ENCODE peak calls at places on chromosomes 4 and X, in six cellular contexts. P is H9, G is IMR-90, J is neuronal stem cell, L is mesendoderm, N is H1. B is an unnamed sample.

GRCh38 chr4:123304151-123305021 is 92.2 kb upstream of the SPRY1 start:
- DNase-seq in N (peak), G (no peak), J (peak), L (peak), P (peak), B (no peak)

GRCh38 chrX:154436597-154437397 is at the start of gene GDI1:
- DNase-seq in P (peak), N (peak), G (peak), L (peak), J (no peak), B (peak)

GRCh38 chr4:48909697-48910096 is 3.1 kb upstream of the OCIAD2 start:
- DNase-seq in L (peak), P (peak), N (no peak), J (peak), G (peak), B (peak)

GRCh38 chr4:130080872-130081451 is 985.0 kb downstream of the C4orf33 start:
- DNase-seq in G (no peak), J (no peak), P (no peak), L (no peak), N (no peak), B (no peak)

GRCh38 chr4:94814237-94814636 is 56.5 kb downstream of the BMPR1B start:
- DNase-seq in L (no peak), N (no peak), G (peak), J (no peak), P (no peak), B (no peak)

GRCh38 chr4:107689912-107690587 is 30.0 kb downstream of the PAPSS1 start:
- DNase-seq in J (no peak), G (peak), N (no peak), L (no peak), P (no peak), B (peak)

GRCh38 chr4:85946821-85947220 is 413.0 kb downstream of the MAPK10 start:
- DNase-seq in J (no peak), L (no peak), G (no peak), N (no peak), P (no peak), B (no peak)

GRCh38 chrX:115494133-115494532 is 66.8 kb upstream of the PLS3 start:
- DNase-seq in N (no peak), L (no peak), J (no peak), P (no peak), G (peak), B (no peak)

GRCh38 chr4:99723555-99724450 is 66.2 kb upstream of the C4orf54 start:
- DNase-seq in N (no peak), L (peak), P (peak), G (peak), J (no peak), B (peak)

GRCh38 chr4:86054676-86055075 is 305.2 kb downstream of the MAPK10 start:
- DNase-seq in P (no peak), G (no peak), L (no peak), N (no peak), J (no peak), B (no peak)

GRCh38 chrX:40644175-40644574 is 3.2 kb downstream of the CXorf38 start:
- DNase-seq in N (no peak), L (no peak), J (no peak), G (peak), P (no peak), B (peak)

GRCh38 chr4:16608123-16608522 is 290.3 kb downstream of the LDB2 start:
- DNase-seq in P (no peak), J (no peak), L (peak), N (no peak), G (peak), B (no peak)

GRCh38 chr4:186807809-186808634 is 84.4 kb upstream of the FAT1 start:
- DNase-seq in L (no peak), N (no peak), P (no peak), J (no peak), G (no peak), B (no peak)

GRCh38 chr4:176653406-176654220 is 139.1 kb downstream of the VEGFC start:
- DNase-seq in P (no peak), G (peak), J (no peak), L (no peak), N (no peak), B (peak)

DNA sequence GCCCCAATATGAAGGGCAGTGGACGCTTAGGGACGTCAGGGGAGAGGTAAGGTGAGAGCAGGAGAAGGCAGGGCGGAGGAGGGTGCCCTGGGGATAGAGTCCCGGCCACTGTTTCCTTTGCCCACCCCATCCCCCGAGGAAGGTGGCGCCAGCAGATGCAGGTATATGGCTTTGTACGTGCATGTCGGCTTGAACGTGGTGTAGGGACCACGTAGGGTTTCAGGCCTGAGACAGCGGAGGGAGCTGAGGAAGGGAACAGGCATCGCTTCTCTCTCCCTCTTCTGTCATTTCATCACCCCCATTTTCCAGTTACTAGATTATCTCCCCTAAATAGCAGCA is 97.9 kb downstream of the PHKA2 start:
- DNase-seq in P (no peak), J (no peak), L (peak), N (no peak), G (no peak), B (no peak)
- H4K8ac ChIP-seq in P (no peak), J (no peak), L (no peak), N (no peak), G (peak), B (peak)

GRCh38 chrX:130108647-130109428 is 1.5 kb downstream of the ELF4 start:
- DNase-seq in G (no peak), P (no peak), L (peak), N (no peak), J (no peak), B (no peak)
- H3K18ac ChIP-seq in G (no peak), P (no peak), L (no peak), N (no peak), J (no peak), B (peak)

DNA sequence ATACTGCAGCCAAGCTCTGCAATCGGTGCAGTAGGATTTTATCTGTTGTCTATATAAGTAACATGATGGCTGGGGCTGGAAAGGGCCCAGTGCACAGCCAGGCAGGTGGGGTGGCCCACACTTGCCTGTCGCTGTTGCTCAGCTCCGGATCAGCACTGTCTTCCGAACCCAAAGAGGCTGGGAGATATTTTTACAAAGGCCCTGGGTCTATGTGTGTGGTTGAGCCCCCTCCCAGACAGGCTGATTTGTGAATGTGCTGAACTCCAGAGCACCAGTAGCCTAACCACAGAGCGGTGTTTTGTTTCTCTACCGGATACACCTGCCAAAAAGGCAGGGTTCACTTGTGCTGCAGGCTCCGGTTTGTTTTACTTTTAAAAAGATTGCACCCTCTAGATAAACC is 33.5 kb upstream of the CHRNA9 start:
- DNase-seq in G (no peak), J (no peak), P (no peak), N (no peak), L (no peak), B (no peak)
- H3K27ac ChIP-seq in G (no peak), J (no peak), P (no peak), N (no peak), L (no peak), B (no peak)

GRCh38 chr4:76434901-76435688 is at the start of gene SHROOM3:
- DNase-seq in G (no peak), L (peak), P (no peak), N (no peak), J (peak), B (peak)
- H4K8ac ChIP-seq in G (no peak), L (no peak), P (no peak), N (no peak), J (no peak), B (peak)

GRCh38 chr4:152045397-152045780 is 284.6 kb upstream of the GATB start:
- DNase-seq in L (no peak), N (no peak), P (no peak), J (no peak), G (no peak), B (no peak)
- H3K18ac ChIP-seq in L (no peak), N (peak), P (no peak), J (peak), G (no peak), B (no peak)

GRCh38 chr4:24984602-24985532 is 45.9 kb downstream of the LGI2 start:
- DNase-seq in N (no peak), L (no peak), J (no peak), P (no peak), G (no peak), B (no peak)

GRCh38 chr4:24978291-24979072 is 52.3 kb downstream of the LGI2 start:
- DNase-seq in P (peak), G (no peak), N (no peak), L (no peak), J (no peak), B (no peak)

GRCh38 chr4:24979554-24979953 is 51.2 kb downstream of the LGI2 start:
- DNase-seq in J (no peak), N (no peak), P (peak), L (no peak), G (no peak), B (no peak)

GRCh38 chr4:24975505-24975904 is 55.2 kb downstream of the LGI2 start:
- DNase-seq in L (no peak), P (no peak), J (no peak), N (no peak), G (no peak), B (no peak)

GRCh38 chr4:24980064-24980690 is 50.6 kb downstream of the LGI2 start:
- DNase-seq in N (peak), G (peak), L (peak), J (peak), P (peak), B (peak)
- H3K27ac ChIP-seq in N (no peak), G (no peak), L (no peak), J (no peak), P (no peak), B (no peak)

GRCh38 chr4:113522433-113522832 is 239.1 kb downstream of the CAMK2D start:
- DNase-seq in L (no peak), J (no peak), P (no peak), N (no peak), G (no peak), B (no peak)

GRCh38 chr4:113524096-113524495 is 237.4 kb downstream of the CAMK2D start:
- DNase-seq in L (no peak), J (no peak), P (no peak), G (no peak), N (no peak), B (no peak)

GRCh38 chr4:113524505-113525186 is 236.9 kb downstream of the CAMK2D start:
- DNase-seq in L (no peak), P (no peak), G (no peak), N (no peak), J (no peak), B (no peak)
- H4K8ac ChIP-seq in L (no peak), P (no peak), G (no peak), N (no peak), J (no peak), B (no peak)

GRCh38 chrX:113422323-113422722 is 581.7 kb upstream of the AMOT start:
- DNase-seq in J (no peak), G (no peak), L (no peak), P (no peak), N (no peak), B (no peak)
- H3K18ac ChIP-seq in J (no peak), G (no peak), L (no peak), P (no peak), N (no peak), B (no peak)

GRCh38 chr4:13893987-13894386 is 266.5 kb upstream of the BOD1L1 start:
- DNase-seq in L (no peak), J (no peak), N (no peak), G (no peak), P (no peak), B (no peak)

GRCh38 chr4:13893221-13893620 is 265.7 kb upstream of the BOD1L1 start:
- DNase-seq in G (peak), L (no peak), P (no peak), N (no peak), J (no peak), B (peak)

GRCh38 chr4:13892739-13893105 is 265.2 kb upstream of the BOD1L1 start:
- DNase-seq in P (no peak), G (peak), N (no peak), J (no peak), L (peak), B (peak)

GRCh38 chr4:13888112-13888511 is 260.6 kb upstream of the BOD1L1 start:
- DNase-seq in G (peak), L (peak), J (no peak), N (no peak), P (no peak), B (peak)

DNA sequence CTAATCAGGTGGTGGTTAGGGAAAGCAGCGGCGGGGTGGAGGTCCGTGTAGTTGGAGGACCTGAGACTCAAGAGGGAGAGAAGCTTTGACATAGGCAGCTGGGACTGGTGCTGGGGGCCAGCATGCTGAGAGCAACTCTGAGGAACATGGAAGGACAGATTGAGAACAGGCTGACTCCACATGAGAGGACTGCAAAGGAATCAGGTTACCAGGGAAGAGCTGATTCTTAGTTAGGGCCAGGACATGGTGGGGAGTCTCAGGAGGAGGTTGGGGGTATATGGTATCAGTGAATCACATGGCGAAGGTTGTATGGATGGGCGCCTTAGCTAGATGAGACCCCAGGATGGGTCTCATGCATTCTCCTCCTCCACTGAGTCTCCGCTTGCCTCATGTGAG is 264.0 kb upstream of the BOD1L1 start:
- DNase-seq in P (no peak), G (peak), N (no peak), L (peak), J (no peak), B (no peak)
- H3K27ac ChIP-seq in P (no peak), G (peak), N (no peak), L (no peak), J (no peak), B (peak)